ENCODE peak calls at places on chromosome 3, in five cellular contexts. Q, H, F, J and T are unnamed samples.

GRCh38 chr3:10550705-10551104 is 45.3 kb upstream of the ATP2B2 start:
- DNase-seq in Q (no peak), H (no peak), F (no peak), J (no peak), T (no peak)

GRCh38 chr3:18438586-18438985 is 13.4 kb upstream of the SATB1 start:
- DNase-seq in Q (peak; percentile 20), H (peak; percentile 68), F (no peak), J (no peak), T (no peak)

GRCh38 chr3:79297242-79297641 is 470.6 kb downstream of the ROBO1 start:
- DNase-seq in Q (no peak), H (no peak), F (peak; percentile 1), J (no peak), T (no peak)

GRCh38 chr3:140545756-140546155 is 132.1 kb upstream of the TRIM42 start:
- DNase-seq in Q (no peak), H (no peak), F (no peak), J (no peak), T (no peak)

GRCh38 chr3:99953596-99953995 is 135.9 kb downstream of the CMSS1 start:
- DNase-seq in Q (no peak), H (no peak), F (no peak), J (no peak), T (no peak)

GRCh38 chr3:187750041-187750512 is 4.8 kb upstream of the BCL6 start:
- DNase-seq in Q (no peak), H (no peak), F (no peak), J (no peak), T (no peak)

GRCh38 chr3:69386535-69387385 is 872 bp upstream of the FRMD4B start:
- DNase-seq in Q (no peak), H (no peak), F (no peak), J (no peak), T (no peak)

GRCh38 chr3:170953229-170953628 is 44.8 kb upstream of the EIF5A2 start:
- DNase-seq in Q (no peak), H (no peak), F (no peak), J (no peak), T (no peak)

GRCh38 chr3:182925330-182925943 is 54.9 kb downstream of the DCUN1D1 start:
- DNase-seq in Q (no peak), H (no peak), F (no peak), J (peak; percentile 57), T (no peak)

GRCh38 chr3:150371741-150372254 is 36.3 kb upstream of the TSC22D2 start:
- DNase-seq in Q (no peak), H (no peak), F (peak; percentile 34), J (no peak), T (no peak)

GRCh38 chr3:150407051-150407817 is 864 bp upstream of the TSC22D2 start:
- DNase-seq in Q (no peak), H (no peak), F (no peak), J (no peak), T (no peak)

GRCh38 chr3:146536681-146537080 is 7.7 kb downstream of the PLSCR1 start:
- DNase-seq in Q (no peak), H (no peak), F (no peak), J (no peak), T (no peak)

GRCh38 chr3:122255757-122256439 is 69.2 kb upstream of the CSTA start:
- DNase-seq in Q (no peak), H (no peak), F (peak; percentile 19), J (peak; percentile 44), T (no peak)

GRCh38 chr3:87167634-87168456 is 59.3 kb upstream of the CHMP2B start:
- DNase-seq in Q (no peak), H (peak; percentile 44), F (no peak), J (peak; percentile 28), T (no peak)

GRCh38 chr3:183493296-183494045 is 62.0 kb downstream of the KLHL6 start:
- DNase-seq in Q (no peak), H (no peak), F (no peak), J (no peak), T (no peak)

GRCh38 chr3:73805435-73805834 is 180.7 kb upstream of the PDZRN3 start:
- DNase-seq in Q (no peak), H (no peak), F (no peak), J (no peak), T (no peak)

GRCh38 chr3:172270767-172271166 is 177.5 kb downstream of the GHSR start:
- DNase-seq in Q (no peak), H (no peak), F (no peak), J (peak; percentile 30), T (no peak)

GRCh38 chr3:69433938-69434263 is 48.0 kb upstream of the FRMD4B start:
- DNase-seq in Q (no peak), H (no peak), F (no peak), J (no peak), T (no peak)

GRCh38 chr3:188695251-188695650 is 476.5 kb upstream of the TPRG1 start:
- DNase-seq in Q (no peak), H (no peak), F (no peak), J (no peak), T (no peak)

GRCh38 chr3:30779686-30780287 is 114.7 kb downstream of the GADL1 start:
- DNase-seq in Q (no peak), H (no peak), F (peak; percentile 27), J (peak; percentile 19), T (no peak)

GRCh38 chr3:135860761-135861160 is 104.8 kb upstream of the PPP2R3A start:
- DNase-seq in Q (no peak), H (no peak), F (no peak), J (no peak), T (no peak)

GRCh38 chr3:167565489-167565888 is 88.3 kb downstream of the WDR49 start:
- DNase-seq in Q (no peak), H (no peak), F (no peak), J (no peak), T (no peak)

GRCh38 chr3:56012732-56013131 is 455.5 kb downstream of the ERC2 start:
- DNase-seq in Q (no peak), H (no peak), F (no peak), J (no peak), T (no peak)

GRCh38 chr3:107892960-107893359 is 197.9 kb downstream of the CD47 start:
- DNase-seq in Q (no peak), H (no peak), F (no peak), J (no peak), T (no peak)

GRCh38 chr3:124915254-124915653 is 19.3 kb downstream of the MUC13 start:
- DNase-seq in Q (no peak), H (no peak), F (no peak), J (no peak), T (no peak)

GRCh38 chr3:146222204-146223046 is 28.5 kb downstream of the PLSCR4 start:
- DNase-seq in Q (no peak), H (no peak), F (peak; percentile 15), J (no peak), T (no peak)

GRCh38 chr3:15716178-15716577 is 81.6 kb downstream of the ANKRD28 start:
- DNase-seq in Q (no peak), H (no peak), F (no peak), J (no peak), T (no peak)

GRCh38 chr3:14540821-14541385 is 761 bp upstream of the GRIP2 start:
- DNase-seq in Q (no peak), H (peak; percentile 34), F (no peak), J (no peak), T (no peak)

GRCh38 chr3:187591051-187591450 is 79.1 kb downstream of the SST start:
- DNase-seq in Q (no peak), H (no peak), F (no peak), J (no peak), T (no peak)

GRCh38 chr3:129343643-129344360 is 65.1 kb downstream of the HMCES start:
- DNase-seq in Q (peak; percentile 30), H (no peak), F (peak; percentile 91), J (peak; percentile 64), T (no peak)

GRCh38 chr3:66803206-66803605 is 194.9 kb upstream of the KBTBD8 start:
- DNase-seq in Q (no peak), H (no peak), F (no peak), J (no peak), T (no peak)